ENCODE peak calls at places on chromosomes 12 and 14, in seven cellular contexts. D is adrenal gland, W is HepG2, Z is IMR-90, B is psoas muscle, O is HAP-1, N is mesendoderm. I is an unnamed sample.

GRCh38 chr12:89051065-89051677 is 301.1 kb downstream of the DUSP6 start:
- DNase-seq in D (no peak), W (peak; percentile 38), Z (peak; percentile 78), B (no peak), O (peak; percentile 50), N (peak; percentile 77), I (peak; percentile 81)

GRCh38 chr14:88289996-88290395 is 33.1 kb downstream of the KCNK10 start:
- DNase-seq in B (no peak), D (no peak), Z (no peak), W (no peak), N (no peak), O (no peak), I (no peak)

GRCh38 chr12:20184514-20184913 is 183.8 kb upstream of the PDE3A start:
- DNase-seq in D (no peak), N (no peak), W (no peak), B (no peak), O (no peak), Z (no peak), I (no peak)

GRCh38 chr14:46940600-46940999 is 289.0 kb upstream of the RPL10L start:
- DNase-seq in W (no peak), Z (no peak), B (no peak), O (no peak), N (no peak), D (no peak), I (peak; percentile 72)

GRCh38 chr12:12467701-12468218 is 94.9 kb downstream of the DUSP16 start:
- DNase-seq in N (no peak), O (no peak), W (no peak), Z (peak; percentile 11), D (no peak), B (no peak), I (no peak)

GRCh38 chr12:117567644-117568043 is 206.2 kb upstream of the NOS1 start:
- DNase-seq in N (no peak), O (no peak), Z (no peak), D (no peak), B (no peak), W (no peak), I (no peak)

GRCh38 chr14:22220427-22220826 is 368.6 kb downstream of the DAD1 start:
- DNase-seq in O (no peak), B (no peak), Z (peak; percentile 70), D (no peak), N (no peak), W (no peak), I (no peak)

GRCh38 chr14:94394025-94394493 is 5.7 kb upstream of the SERPINA1 start:
- DNase-seq in B (no peak), Z (no peak), D (no peak), O (no peak), N (no peak), W (peak; percentile 76), I (no peak)

GRCh38 chr12:93229494-93230310 is 148.0 kb upstream of the NUDT4 start:
- DNase-seq in Z (peak; percentile 96), O (no peak), N (peak; percentile 40), W (peak; percentile 48), D (peak; percentile 26), B (no peak), I (no peak)

GRCh38 chr12:2498961-2499500 is 295.7 kb upstream of the FKBP4 start:
- DNase-seq in N (peak; percentile 6), D (no peak), O (no peak), W (no peak), B (no peak), Z (no peak), I (no peak)

GRCh38 chr12:75910452-75910722 is 121.2 kb downstream of the PHLDA1 start:
- DNase-seq in D (no peak), O (no peak), B (no peak), W (no peak), Z (no peak), N (no peak), I (no peak)

GRCh38 chr12:26465419-26466097 is 270.2 kb downstream of the SSPN start:
- DNase-seq in N (peak; percentile 42), Z (no peak), O (no peak), D (no peak), B (no peak), W (no peak), I (no peak)

GRCh38 chr12:70849265-70849960 is 71.1 kb downstream of the PTPRR start:
- DNase-seq in D (no peak), O (peak; percentile 17), W (peak; percentile 2), B (no peak), N (peak; percentile 32), Z (peak; percentile 0), I (no peak)

GRCh38 chr14:105528859-105529505 is 2.6 kb downstream of the TMEM121 start:
- DNase-seq in W (no peak), B (peak; percentile 50), N (no peak), O (no peak), D (no peak), Z (no peak), I (no peak)

GRCh38 chr14:54420478-54421116 is 20.6 kb downstream of the CNIH1 start:
- DNase-seq in B (no peak), W (peak; percentile 46), D (no peak), Z (peak; percentile 58), N (peak; percentile 80), O (peak; percentile 50), I (no peak)

GRCh38 chr12:6053541-6053940 is 70.9 kb downstream of the VWF start:
- DNase-seq in O (no peak), W (peak; percentile 33), N (peak; percentile 63), D (no peak), B (no peak), Z (peak; percentile 36), I (no peak)

GRCh38 chr12:13799574-13799973 is 181.8 kb downstream of the GRIN2B start:
- DNase-seq in N (no peak), B (no peak), Z (no peak), O (no peak), W (no peak), D (no peak), I (no peak)

GRCh38 chr12:68904351-68904982 is 28.5 kb downstream of the CPM start:
- DNase-seq in Z (peak; percentile 10), W (no peak), B (no peak), N (no peak), D (no peak), O (no peak), I (no peak)

GRCh38 chr14:96793547-96793946 is 3.6 kb upstream of the VRK1 start:
- DNase-seq in B (no peak), N (no peak), Z (no peak), D (no peak), O (no peak), W (no peak), I (no peak)

GRCh38 chr12:642633-643477 is 20.4 kb downstream of the NINJ2 start:
- DNase-seq in B (peak; percentile 89), O (peak; percentile 50), D (peak; percentile 78), Z (peak; percentile 34), N (peak; percentile 92), W (no peak), I (peak; percentile 67)

GRCh38 chr12:22709292-22709691 is 84.3 kb downstream of the ETNK1 start:
- DNase-seq in O (no peak), B (no peak), W (peak; percentile 33), N (peak; percentile 74), Z (no peak), D (no peak), I (no peak)

GRCh38 chr14:68464716-68465115 is 328.2 kb downstream of the ZFP36L1 start:
- DNase-seq in B (no peak), Z (peak; percentile 64), D (no peak), W (no peak), N (no peak), O (no peak), I (no peak)

GRCh38 chr12:3117144-3117581 is 40.0 kb downstream of the TSPAN9 start:
- DNase-seq in B (peak; percentile 19), N (no peak), O (no peak), Z (peak; percentile 78), W (no peak), D (no peak), I (no peak)

GRCh38 chr12:108052260-108052659 is 76.8 kb upstream of the WSCD2 start:
- DNase-seq in B (no peak), O (no peak), W (no peak), N (no peak), D (no peak), Z (no peak), I (no peak)

GRCh38 chr12:78951746-78952532 is 87.4 kb downstream of the SYT1 start:
- DNase-seq in Z (no peak), B (no peak), D (no peak), N (no peak), W (no peak), O (no peak), I (no peak)

GRCh38 chr14:51897791-51898190 is 37.4 kb downstream of the GNG2 start:
- DNase-seq in W (no peak), N (no peak), D (no peak), Z (no peak), O (no peak), B (no peak), I (no peak)

GRCh38 chr14:73116079-73116665 is 20.1 kb upstream of the PSEN1 start:
- DNase-seq in Z (no peak), W (no peak), N (no peak), O (no peak), D (no peak), B (no peak), I (no peak)

GRCh38 chr12:44038411-44038810 is 202.5 kb downstream of the TMEM117 start:
- DNase-seq in W (no peak), D (no peak), Z (no peak), N (no peak), O (no peak), B (no peak), I (no peak)

GRCh38 chr12:80837342-80837978 is 100.3 kb downstream of the LIN7A start:
- DNase-seq in Z (peak; percentile 76), W (peak; percentile 61), D (peak; percentile 31), B (no peak), O (peak; percentile 53), N (peak; percentile 96), I (peak; percentile 11)

GRCh38 chr12:20120296-20120695 is 248.0 kb upstream of the PDE3A start:
- DNase-seq in O (no peak), B (no peak), Z (no peak), D (no peak), N (no peak), W (no peak), I (peak; percentile 77)

GRCh38 chr12:124296295-124296915 is 1.5 kb downstream of the RFLNA start:
- DNase-seq in Z (no peak), D (no peak), N (peak; percentile 12), O (no peak), B (peak; percentile 51), W (no peak), I (peak; percentile 52)
- H3K4me3 ChIP-seq in Z (no peak overlapping the region), D (no peak overlapping the region), N (no peak overlapping the region), O (no peak overlapping the region), B (no peak overlapping the region), W (no peak overlapping the region), I (peak overlapping the region; percentile 91)

GRCh38 chr14:89564999-89565398 is 148.0 kb upstream of the FOXN3 start:
- DNase-seq in W (no peak), O (no peak), Z (no peak), N (no peak), D (no peak), B (no peak), I (no peak)
- H3K4me1 ChIP-seq in W (no peaks in the 10 kb centered on the region), O (no peaks in the 10 kb centered on the region), Z (peaks cover 2% of the 10 kb centered on the region), N (no peaks in the 10 kb centered on the region), D (no peaks in the 10 kb centered on the region), B (peaks cover 10% of the 10 kb centered on the region), I (no peaks in the 10 kb centered on the region)

GRCh38 chr12:42589465-42590323 is at the start of gene PRICKLE1:
- DNase-seq in D (peak; percentile 20), N (peak; percentile 68), O (no peak), B (peak; percentile 72), Z (peak; percentile 60), W (no peak), I (peak; percentile 43)
- H3K4me3 ChIP-seq in D (peak within 1 kb of the TSS; percentile 43), N (peak within 1 kb of the TSS; percentile 54), O (peak within 1 kb of the TSS; percentile 74), B (peak within 1 kb of the TSS; percentile 92), Z (peak within 1 kb of the TSS; percentile 89), W (peak within 1 kb of the TSS; percentile 34), I (peak within 1 kb of the TSS; percentile 63)

GRCh38 chr14:89303452-89304435 is 113.3 kb downstream of the FOXN3 start:
- DNase-seq in D (peak; percentile 65), B (peak; percentile 62), N (peak; percentile 80), O (peak; percentile 32), Z (peak; percentile 95), W (peak; percentile 12), I (peak; percentile 65)
- H3K4me1 ChIP-seq in D (peaks cover 44% of the 10 kb centered on the region), B (peaks cover 54% of the 10 kb centered on the region), N (peaks cover 7% of the 10 kb centered on the region), O (peaks cover 52% of the 10 kb centered on the region), Z (peaks cover 27% of the 10 kb centered on the region), W (peaks cover 13% of the 10 kb centered on the region), I (peaks cover 21% of the 10 kb centered on the region)

I was measured in SJCRH30.